ENCODE peak calls at places on chromosomes 11 and 22, in nine cellular contexts. M is NCI-H446 treated with DMSO at 0.1 percent for 48 hours; R is CD4-positive, alpha-beta T cell; L is SW480; P is pancreas; J is dorsolateral prefrontal cortex; Q is activated CD4-positive, alpha-beta T cell treated with anti-CD3 and anti-CD28 coated beads, Interleukin-2, amount 10 ng/mL, durations not matched to agents 7 days and 5 days; O is foreskin fibroblast; C is IMR-90. A is an unnamed sample.

GRCh38 chr11:69051381-69052342 is 2.9 kb downstream of the TPCN2 start:
- DNase-seq in C (no peak), Q (no peak), M (no peak), J (no peak), L (no peak), O (no peak), R (no peak), P (peak), A (no peak)

GRCh38 chr22:23829845-23830372 is 8.9 kb downstream of the DERL3 start:
- DNase-seq in R (no peak), C (peak), P (no peak), M (no peak), L (no peak), O (peak), Q (no peak), J (no peak), A (no peak)

GRCh38 chr22:21940521-21940920 is 12.1 kb downstream of the PPM1F start:
- DNase-seq in C (no peak), P (no peak), Q (no peak), L (no peak), J (no peak), O (no peak), R (no peak), M (no peak), A (no peak)

GRCh38 chr11:134751161-134751560 is 339.1 kb upstream of the B3GAT1 start:
- DNase-seq in C (no peak), O (no peak), J (no peak), M (no peak), P (no peak), Q (no peak), R (no peak), L (no peak), A (no peak)

GRCh38 chr22:49095366-49095765 is 732.3 kb downstream of the BRD1 start:
- DNase-seq in P (no peak), C (no peak), O (no peak), M (no peak), R (no peak), J (no peak), L (no peak), Q (no peak), A (no peak)

GRCh38 chr22:37163618-37164534 is 14.2 kb upstream of the IL2RB start:
- DNase-seq in O (no peak), J (no peak), L (no peak), P (no peak), R (no peak), Q (peak), C (no peak), M (no peak), A (no peak)

GRCh38 chr11:100671471-100671870 is 15.6 kb upstream of the ARHGAP42 start:
- DNase-seq in O (no peak), L (peak), R (no peak), C (peak), P (no peak), M (no peak), Q (no peak), J (no peak), A (no peak)

GRCh38 chr11:109853156-109853776 is 239.9 kb upstream of the ZC3H12C start:
- DNase-seq in J (no peak), M (peak), C (peak), R (no peak), Q (peak), O (peak), L (peak), P (no peak), A (no peak)

GRCh38 chr11:93396356-93396755 is 65.8 kb downstream of the DEUP1 start:
- DNase-seq in P (no peak), C (no peak), R (no peak), O (no peak), J (no peak), Q (no peak), M (no peak), L (peak), A (no peak)

GRCh38 chr11:17611049-17611448 is 64.0 kb downstream of the OTOG start:
- DNase-seq in R (no peak), Q (peak), M (no peak), J (no peak), P (no peak), O (no peak), C (no peak), L (no peak), A (no peak)

GRCh38 chr22:29320546-29320945 is 5.0 kb upstream of the RASL10A start:
- DNase-seq in P (no peak), O (no peak), L (peak), Q (no peak), R (no peak), M (no peak), J (no peak), C (no peak), A (no peak)

GRCh38 chr11:12731841-12732336 is 57.7 kb downstream of the TEAD1 start:
- DNase-seq in O (no peak), L (no peak), M (no peak), J (no peak), Q (no peak), R (no peak), C (peak), P (no peak), A (no peak)

GRCh38 chr11:1988667-1989317 is 8.8 kb downstream of the H19 start:
- DNase-seq in J (peak), M (no peak), R (no peak), C (no peak), O (no peak), Q (no peak), P (peak), L (peak), A (no peak)